ENCODE peak calls at places on chromosomes 6 and 20, in ten cellular contexts. M is transverse colon, Q is HCT116, U is IMR-90, J is ovary, N is K562, Z is spleen, E is A549, O is body of pancreas, H is tibial nerve. P is an unnamed sample. For H3K4me1, the result is how much of the 10 kb centered on the place peaks cover.

GRCh38 chr6:89566930-89567634 is 71.5 kb downstream of the LYRM2 start:
- DNase-seq in Z (no peak), Q (no peak), O (no peak), N (no peak), E (no peak), J (no peak), H (no peak), U (no peak), M (no peak), P (no peak)

GRCh38 chr6:15507746-15508145 is 155.1 kb downstream of the DTNBP1 start:
- DNase-seq in E (no peak), J (no peak), N (no peak), M (no peak), O (no peak), U (no peak), Q (no peak), Z (peak), H (no peak), P (no peak)

GRCh38 chr6:157460182-157460999 is 79.4 kb downstream of the ZDHHC14 start:
- DNase-seq in J (no peak), E (no peak), H (no peak), Z (no peak), M (no peak), O (no peak), N (no peak), Q (no peak), U (peak), P (no peak)

GRCh38 chr20:380763-381580 is 412 bp downstream of the TRIB3 start:
- DNase-seq in Q (peak), Z (peak), N (peak), H (no peak), O (peak), U (peak), E (peak), M (peak), J (peak), P (peak)

GRCh38 chr20:46056970-46057855 is 28.2 kb downstream of the SLC12A5 start:
- DNase-seq in M (no peak), N (peak), J (peak), Z (no peak), U (peak), E (no peak), Q (no peak), O (no peak), H (peak), P (peak)

GRCh38 chr6:21277601-21278043 is 315.9 kb upstream of the SOX4 start:
- DNase-seq in N (no peak), Z (no peak), E (no peak), M (no peak), H (no peak), O (no peak), Q (peak), U (no peak), J (no peak), P (no peak)

GRCh38 chr6:30066577-30067459 is at the start of gene PPP1R11:
- DNase-seq in O (peak), M (peak), U (peak), J (peak), Q (peak), E (peak), Z (peak), H (peak), N (peak), P (peak)

GRCh38 chr20:40686893-40687292 is 2.1 kb downstream of the MAFB start:
- DNase-seq in M (no peak), O (no peak), Q (no peak), H (no peak), U (no peak), E (no peak), Z (no peak), N (no peak), J (no peak), P (no peak)

GRCh38 chr6:126075335-126076071 is 89.2 kb downstream of the TRMT11 start:
- DNase-seq in Q (no peak), M (no peak), N (no peak), Z (no peak), H (no peak), O (no peak), J (no peak), E (no peak), U (no peak), P (no peak)

GRCh38 chr20:58651548-58651822 is 402 bp downstream of the STX16 start:
- DNase-seq in N (no peak), M (no peak), J (no peak), O (no peak), U (peak), Z (no peak), H (no peak), E (no peak), Q (no peak), P (no peak)

GRCh38 chr20:37297066-37297736 is 7.7 kb downstream of the MANBAL start:
- DNase-seq in M (no peak), N (no peak), Q (no peak), H (no peak), O (no peak), U (peak), J (no peak), Z (no peak), E (no peak), P (no peak)

GRCh38 chr6:125377621-125378020 is 75.9 kb upstream of the HDDC2 start:
- DNase-seq in H (no peak), N (no peak), M (no peak), Z (no peak), E (no peak), Q (no peak), U (peak), J (no peak), O (no peak), P (no peak)

GRCh38 chr6:45554596-45554995 is 176.9 kb upstream of the SUPT3H start:
- DNase-seq in J (no peak), Z (no peak), U (peak), Q (no peak), N (no peak), M (no peak), H (no peak), O (no peak), E (no peak), P (no peak)

GRCh38 chr20:2640899-2641298 is 11.5 kb upstream of the NOP56 start:
- DNase-seq in Q (no peak), J (no peak), U (no peak), N (no peak), O (no peak), E (no peak), M (no peak), Z (no peak), H (no peak), P (no peak)

GRCh38 chr6:52317841-52318581 is 33.5 kb upstream of the MCM3 start:
- DNase-seq in M (no peak), Q (no peak), Z (no peak), N (no peak), J (no peak), U (peak), O (no peak), H (no peak), E (peak), P (no peak)

GRCh38 chr6:54992789-54993188 is 146.2 kb downstream of the FAM83B start:
- DNase-seq in N (no peak), Q (no peak), E (no peak), Z (no peak), H (no peak), O (no peak), U (peak), J (no peak), M (no peak), P (no peak)

GRCh38 chr6:135182120-135182992 is 1.2 kb downstream of the MYB start:
- DNase-seq in Q (no peak), E (no peak), J (no peak), U (no peak), N (peak), H (no peak), O (peak), M (peak), Z (peak), P (no peak)

GRCh38 chr6:75855047-75855446 is 106.0 kb downstream of the MYO6 start:
- DNase-seq in N (peak), O (peak), Z (no peak), H (peak), Q (peak), U (peak), J (no peak), E (peak), M (peak), P (no peak)

GRCh38 chr6:75098709-75099108 is 107.1 kb downstream of the COL12A1 start:
- DNase-seq in Z (no peak), H (peak), Q (peak), E (peak), O (peak), N (no peak), J (peak), U (peak), M (peak), P (peak)

GRCh38 chr6:34236423-34237315 is at the start of gene HMGA1:
- DNase-seq in M (peak), J (peak), N (peak), H (peak), E (peak), Q (no peak), U (peak), Z (peak), O (peak), P (peak)

GRCh38 chr6:116883005-116883404 is 6.0 kb downstream of the RFX6 start:
- DNase-seq in J (no peak), U (no peak), O (no peak), N (no peak), E (no peak), H (no peak), M (no peak), Z (no peak), Q (no peak), P (no peak)

GRCh38 chr6:29797120-29797519 is 30.5 kb upstream of the HLA-G start:
- DNase-seq in E (no peak), U (peak), Q (no peak), H (no peak), O (no peak), Z (no peak), N (no peak), J (no peak), M (no peak), P (no peak)

GRCh38 chr6:147283460-147283859 is 79.2 kb downstream of the STXBP5 start:
- DNase-seq in N (no peak), E (no peak), H (no peak), J (no peak), O (no peak), U (peak), Q (no peak), M (peak), Z (no peak), P (no peak)

GRCh38 chr20:2596673-2597279 is 55.7 kb upstream of the NOP56 start:
- DNase-seq in U (peak), E (no peak), J (no peak), N (no peak), O (no peak), Z (no peak), M (no peak), Q (no peak), H (no peak), P (no peak)

GRCh38 chr6:24856954-24857670 is 58.4 kb upstream of the ARMH2 start:
- DNase-seq in M (no peak), J (no peak), E (no peak), N (no peak), Q (no peak), H (no peak), Z (no peak), O (no peak), U (no peak), P (no peak)
- H3K4me1 ChIP-seq in M (under half), J (under half), E (under half), N (under half), Q (under half), H (under half), Z (under half), O (under half), U (under half), P (under half)

DNA sequence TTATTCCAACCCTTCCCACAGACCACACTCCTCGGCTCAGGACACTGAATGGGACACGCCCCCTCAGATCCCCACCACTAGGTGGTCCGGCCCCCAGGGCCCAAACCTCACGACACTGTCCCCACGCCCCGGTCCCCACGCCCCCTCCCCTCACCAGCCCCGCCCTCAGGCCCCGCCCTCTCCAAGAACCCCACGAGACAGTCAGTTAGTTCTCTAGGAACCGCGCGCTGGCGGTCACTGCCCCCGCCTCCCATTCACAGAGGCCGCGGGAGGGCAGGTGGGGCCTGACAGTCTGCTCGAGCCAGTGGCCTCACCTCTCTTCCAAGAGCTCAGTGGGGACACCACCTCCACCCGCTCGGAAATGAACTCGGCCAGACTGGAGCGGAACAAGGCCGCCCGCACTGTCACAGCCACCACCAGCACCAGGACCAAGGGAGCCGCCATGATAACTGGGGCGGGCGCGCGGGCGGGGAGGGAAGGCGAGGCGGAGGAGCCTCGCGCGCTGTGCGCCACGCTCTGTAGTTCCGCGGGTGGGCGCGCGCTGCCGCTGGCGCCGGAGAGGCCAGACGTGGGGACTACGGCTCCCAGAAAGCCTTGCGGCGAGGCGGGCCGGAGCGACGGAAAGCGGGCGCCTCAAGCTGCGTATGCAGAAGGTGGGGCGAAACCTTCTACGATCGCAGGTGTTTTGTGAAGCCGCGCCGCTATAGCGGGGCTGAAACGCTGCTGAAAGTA is at the start of gene PIGU:
- DNase-seq in H (peak), U (peak), N (peak), O (peak), E (peak), J (peak), Q (peak), M (peak), Z (peak), P (peak)
- TF ChIP-seq POLR2A in H (peak), U (peak), N (peak), O (peak), E (peak), J (peak), Q (peak), M (peak), Z (no peak), P (peak)

GRCh38 chr20:31717478-31717946 is 5.2 kb downstream of the BCL2L1 start:
- DNase-seq in M (no peak), U (no peak), O (no peak), Z (no peak), Q (no peak), E (no peak), N (no peak), H (no peak), J (no peak), P (no peak)
- H3K4me1 ChIP-seq in M (half or more), U (under half), O (half or more), Z (half or more), Q (half or more), E (half or more), N (half or more), H (half or more), J (under half), P (under half)

DNA sequence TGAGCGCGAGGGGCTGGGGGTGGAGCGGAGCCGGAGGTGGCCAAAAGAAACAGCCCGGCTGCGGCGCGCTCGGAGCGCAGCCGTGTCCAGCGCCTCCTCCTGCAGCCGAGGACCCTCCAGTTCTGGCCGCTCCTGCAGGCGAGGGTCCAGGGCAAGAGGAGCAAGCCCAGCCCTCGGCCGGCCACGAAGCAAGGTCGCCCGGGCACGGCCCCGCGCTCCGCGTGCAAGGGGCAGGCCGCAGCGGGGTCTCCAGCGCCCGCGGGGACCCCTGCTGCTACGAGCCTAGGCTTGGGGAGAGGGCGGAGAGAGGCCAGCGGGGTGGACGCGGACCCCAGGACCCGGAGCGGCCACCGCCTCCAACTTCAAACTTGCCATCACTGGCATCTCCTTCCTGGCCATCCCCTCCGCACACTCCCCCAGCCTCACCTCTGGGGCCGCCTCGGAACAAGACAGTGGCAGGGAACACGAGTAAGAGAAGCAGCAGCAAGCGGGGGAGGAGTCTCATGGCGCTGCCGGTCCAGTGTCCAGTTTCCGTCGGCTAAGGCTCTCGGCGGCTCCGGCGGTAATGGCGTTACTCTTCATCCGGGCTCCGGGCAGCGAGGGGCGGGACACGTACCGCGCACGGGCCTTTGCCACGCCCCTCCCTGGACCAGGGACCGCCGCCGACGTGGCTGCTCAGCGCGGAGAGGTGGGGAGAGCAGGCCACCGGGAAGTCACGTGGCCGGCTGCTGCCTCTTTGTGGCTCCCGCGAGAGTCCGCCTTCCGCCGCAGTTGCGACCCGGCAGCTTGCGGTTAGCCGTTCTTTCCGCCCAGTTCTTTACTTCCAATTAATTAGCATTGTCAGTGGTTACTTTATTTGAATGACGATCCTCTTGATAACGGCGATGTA is at the start of gene SSR1:
- DNase-seq in E (peak), M (peak), Q (peak), O (peak), Z (peak), U (peak), H (peak), J (peak), N (peak), P (peak)
- TF ChIP-seq POLR2A in E (peak), M (peak), Q (peak), O (peak), Z (no peak), U (peak), H (peak), J (peak), N (peak), P (no peak)

GRCh38 chr6:149478631-149479314 is 6.0 kb downstream of the ZC3H12D start:
- DNase-seq in N (no peak), Q (no peak), Z (no peak), U (no peak), E (no peak), O (no peak), J (no peak), H (no peak), M (no peak), P (no peak)
- H3K4me1 ChIP-seq in N (under half), Q (under half), Z (under half), U (under half), E (under half), O (under half), J (under half), H (under half), M (under half), P (under half)

DNA sequence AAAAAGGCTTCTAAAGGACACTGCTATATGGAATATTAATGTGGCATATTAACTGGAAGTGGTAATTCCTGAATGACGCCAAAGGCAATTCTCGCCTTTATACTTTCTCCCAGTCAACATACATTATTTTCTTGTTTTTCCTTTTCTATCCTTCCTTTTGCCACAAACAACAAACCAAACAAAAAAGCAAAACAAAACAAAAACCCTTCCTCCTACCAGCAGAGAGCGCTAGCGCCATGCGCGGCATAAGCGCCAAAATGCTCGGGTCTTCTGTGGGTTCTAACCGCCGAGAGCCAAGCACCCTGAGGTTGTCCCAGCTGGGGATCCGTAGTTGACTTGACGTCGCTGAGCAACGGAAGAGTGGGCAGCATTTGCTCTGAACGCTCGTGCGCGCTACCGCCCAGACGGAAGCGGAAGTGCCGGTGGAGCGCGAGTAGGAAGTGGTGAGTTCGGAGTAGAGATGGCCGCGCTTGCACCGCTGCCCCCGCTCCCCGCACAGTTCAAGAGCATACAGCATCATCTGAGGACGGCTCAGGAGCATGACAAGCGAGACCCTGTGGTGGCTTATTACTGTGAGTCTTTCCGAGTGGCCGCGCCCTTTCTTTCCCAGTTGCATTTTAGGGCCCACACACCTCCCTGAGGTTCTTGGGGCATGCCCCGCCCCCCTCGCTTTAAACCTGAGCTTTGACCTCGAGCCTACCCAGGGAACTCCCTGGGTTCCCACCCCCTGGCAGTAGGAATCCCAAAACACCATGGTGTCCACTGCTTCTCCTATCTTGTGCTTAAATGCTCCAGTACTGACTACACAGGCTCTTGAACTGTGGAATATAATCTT is at the start of the genes NMBR and VTA1:
- DNase-seq in U (peak), J (peak), Z (peak), E (peak), H (peak), Q (peak), N (peak), M (peak), O (peak), P (peak)
- TF ChIP-seq POLR2A in U (peak), J (peak), Z (no peak), E (peak), H (no peak), Q (peak), N (peak), M (peak), O (no peak), P (peak)

DNA sequence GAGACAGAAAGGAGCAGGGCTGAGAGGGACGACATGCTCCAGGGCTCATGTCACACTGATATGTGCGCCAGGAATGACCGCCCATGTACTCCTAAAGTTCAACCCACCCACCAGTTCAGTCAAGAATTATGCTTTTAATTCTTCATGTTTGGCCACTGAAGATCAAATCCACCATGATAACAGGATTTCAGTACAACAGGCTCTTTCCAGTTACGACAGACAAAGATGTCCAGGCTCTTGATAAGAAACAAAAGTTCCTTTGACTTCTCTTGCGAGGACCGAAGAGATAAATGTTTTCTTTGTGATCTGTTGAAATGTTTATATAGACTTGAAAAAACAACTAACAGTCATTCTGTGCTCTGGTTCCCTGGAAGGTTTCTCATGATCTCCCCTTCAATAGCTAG is 142.3 kb downstream of the CD164 start:
- DNase-seq in J (no peak), N (no peak), E (no peak), Q (no peak), U (no peak), O (no peak), Z (no peak), M (no peak), H (no peak), P (peak)
- H3K4me1 ChIP-seq in J (under half), N (half or more), E (under half), Q (under half), U (under half), O (under half), Z (under half), M (under half), H (under half), P (under half)